ENCODE peak calls at places on chromosomes 13 and 19, in nine cellular contexts. F is upper lobe of left lung, W is stomach, R is uterus, B is ascending aorta, I is BE2C, Y is psoas muscle, E is fibroblast of lung, Z is heart left ventricle. O is an unnamed sample.

GRCh38 chr13:111519041-111519440 is 198.6 kb downstream of the TEX29 start:
- DNase-seq in F (no peak), W (no peak), R (no peak), B (no peak), I (no peak), Y (no peak), E (no peak), Z (no peak), O (no peak)

GRCh38 chr13:107678075-107678689 is 537.2 kb downstream of the LIG4 start:
- DNase-seq in F (no peak), W (no peak), R (no peak), B (no peak), I (peak; percentile 48), Y (no peak), E (peak; percentile 50), Z (no peak), O (no peak)

GRCh38 chr13:56352356-56352755 is 788.4 kb upstream of the PRR20A start:
- DNase-seq in F (no peak), W (no peak), R (no peak), B (no peak), I (no peak), Y (no peak), E (no peak), Z (no peak), O (no peak)

GRCh38 chr13:97659602-97660001 is 225.6 kb downstream of the RAP2A start:
- DNase-seq in F (no peak), W (no peak), R (no peak), B (no peak), I (peak; percentile 19), Y (no peak), E (peak; percentile 47), Z (no peak), O (no peak)

GRCh38 chr13:85091835-85092234 is 707.4 kb downstream of the SLITRK6 start:
- DNase-seq in F (no peak), W (no peak), R (no peak), B (no peak), I (no peak), Y (no peak), E (no peak), Z (no peak), O (no peak)

GRCh38 chr13:60114499-60115028 is 49.2 kb downstream of the DIAPH3 start:
- DNase-seq in F (no peak), W (no peak), R (no peak), B (no peak), I (no peak), Y (no peak), E (no peak), Z (no peak), O (no peak)

GRCh38 chr19:1018932-1019615 is 1.8 kb downstream of the TMEM259 start:
- DNase-seq in F (peak; percentile 58), W (no peak), R (no peak), B (no peak), I (no peak), Y (no peak), E (no peak), Z (no peak), O (no peak)

GRCh38 chr13:80458546-80458945 is 117.6 kb upstream of the SPRY2 start:
- DNase-seq in F (no peak), W (no peak), R (no peak), B (no peak), I (no peak), Y (no peak), E (no peak), Z (no peak), O (no peak)

GRCh38 chr13:98496239-98496668 is 80.7 kb downstream of the STK24 start:
- DNase-seq in F (peak; percentile 53), W (no peak), R (peak; percentile 51), B (no peak), I (no peak), Y (peak; percentile 70), E (peak; percentile 72), Z (no peak), O (peak; percentile 74)

GRCh38 chr19:3269972-3270667 is 45.7 kb downstream of the CELF5 start:
- DNase-seq in F (no peak), W (no peak), R (no peak), B (no peak), I (no peak), Y (no peak), E (no peak), Z (no peak), O (no peak)

GRCh38 chr19:42284066-42284501 is 15.0 kb downstream of the CIC start:
- DNase-seq in F (peak; percentile 97), W (peak; percentile 87), R (peak; percentile 87), B (no peak), I (peak; percentile 88), Y (peak; percentile 86), E (peak; percentile 76), Z (peak; percentile 87), O (peak; percentile 91)

GRCh38 chr13:27665333-27665732 is 43.6 kb downstream of the POLR1D start:
- DNase-seq in F (no peak), W (no peak), R (no peak), B (no peak), I (no peak), Y (no peak), E (peak; percentile 9), Z (no peak), O (no peak)

GRCh38 chr13:24008679-24009078 is 111.4 kb upstream of the C1QTNF9B start:
- DNase-seq in F (no peak), W (no peak), R (no peak), B (no peak), I (no peak), Y (no peak), E (no peak), Z (no peak), O (no peak)

GRCh38 chr19:38679839-38680238 is 32.4 kb downstream of the ACTN4 start:
- DNase-seq in F (no peak), W (no peak), R (no peak), B (no peak), I (no peak), Y (no peak), E (peak; percentile 31), Z (no peak), O (no peak)

DNA sequence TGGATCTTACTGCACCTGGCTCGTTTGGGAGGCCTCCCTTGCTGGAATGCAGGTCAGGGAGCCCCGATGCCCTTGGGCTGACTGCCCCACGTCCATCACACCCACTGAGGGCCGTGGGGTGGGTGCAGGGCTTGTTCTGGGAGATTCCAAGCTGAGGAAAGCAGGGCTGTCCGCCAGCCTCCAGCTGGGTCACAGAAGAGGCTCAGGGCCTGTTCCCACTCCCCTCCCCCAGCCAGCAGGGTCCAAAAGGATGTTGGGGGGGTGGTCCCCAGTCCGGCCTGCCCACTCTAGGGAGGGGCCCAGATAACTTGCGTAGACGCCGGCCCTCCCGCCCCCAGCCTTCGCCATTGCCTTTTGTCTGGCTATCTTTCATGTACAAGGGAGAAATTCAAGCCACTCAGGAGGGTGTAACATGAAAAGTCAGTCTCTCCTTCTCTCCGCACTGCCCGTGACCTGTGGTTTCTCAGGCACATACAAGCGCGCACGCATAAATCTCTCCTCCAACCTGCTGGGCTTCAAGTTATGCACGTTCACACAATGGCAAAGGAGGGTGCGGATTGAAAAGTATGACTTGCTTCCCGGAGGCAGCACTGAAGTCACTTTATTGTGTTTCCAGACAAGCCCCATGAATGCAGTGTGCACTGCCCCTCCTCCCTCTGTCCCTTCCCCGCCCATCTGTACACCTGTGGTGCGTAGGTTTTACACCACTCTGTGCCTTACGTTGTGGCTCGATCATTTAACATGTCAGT is 20.2 kb downstream of the CARM1 start:
- DNase-seq in F (peak; percentile 75), W (peak; percentile 29), R (no peak), B (no peak), I (no peak), Y (no peak), E (peak; percentile 18), Z (peak; percentile 43), O (no peak)
- H3K4me1 ChIP-seq in F (peaks cover 3% of the 10 kb centered on the region), W (peaks cover 56% of the 10 kb centered on the region), R (no peaks in the 10 kb centered on the region), B (peaks cover 2% of the 10 kb centered on the region), I (no peaks in the 10 kb centered on the region), Y (peaks cover 84% of the 10 kb centered on the region), E (no peaks in the 10 kb centered on the region), Z (peaks cover 31% of the 10 kb centered on the region), O (no peaks in the 10 kb centered on the region)

DNA sequence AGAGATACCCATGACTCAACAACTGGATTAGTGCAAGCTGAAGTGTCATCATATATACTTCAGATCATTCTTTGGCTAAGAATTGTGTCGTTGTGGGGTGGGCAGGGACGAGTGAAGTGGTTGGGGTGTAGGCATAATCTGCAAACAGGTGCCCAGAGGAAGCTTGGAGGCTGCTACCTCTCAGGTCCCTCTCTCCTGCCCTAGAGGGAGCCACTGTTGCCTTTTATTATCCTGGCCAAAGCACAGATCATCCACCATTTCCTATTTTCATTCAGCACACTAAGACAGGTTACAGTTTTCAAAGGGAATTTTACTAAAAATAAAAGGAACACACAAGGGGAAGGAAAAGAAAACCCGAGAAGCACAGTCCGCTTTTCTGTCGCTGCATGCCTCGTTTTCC is 126.6 kb downstream of the HS6ST3 start:
- DNase-seq in F (no peak), W (no peak), R (no peak), B (no peak), I (no peak), Y (no peak), E (no peak), Z (no peak), O (no peak)
- TF ChIP-seq CTCF in F (no peak), W (no peak), R (no peak), B (no peak), I (peak; percentile 19), Y (no peak), E (no peak), Z (no peak), O (no peak)

GRCh38 chr13:73870036-73870741 is 264.0 kb downstream of the KLF12 start:
- DNase-seq in F (no peak), W (no peak), R (no peak), B (no peak), I (no peak), Y (no peak), E (peak; percentile 64), Z (no peak), O (no peak)
- H3K4me3 ChIP-seq in F (no peak overlapping the region), W (no peak overlapping the region), R (no peak overlapping the region), B (no peak overlapping the region), I (no peak overlapping the region), Y (no peak overlapping the region), E (no peak overlapping the region), Z (no peak overlapping the region), O (no peak overlapping the region)

DNA sequence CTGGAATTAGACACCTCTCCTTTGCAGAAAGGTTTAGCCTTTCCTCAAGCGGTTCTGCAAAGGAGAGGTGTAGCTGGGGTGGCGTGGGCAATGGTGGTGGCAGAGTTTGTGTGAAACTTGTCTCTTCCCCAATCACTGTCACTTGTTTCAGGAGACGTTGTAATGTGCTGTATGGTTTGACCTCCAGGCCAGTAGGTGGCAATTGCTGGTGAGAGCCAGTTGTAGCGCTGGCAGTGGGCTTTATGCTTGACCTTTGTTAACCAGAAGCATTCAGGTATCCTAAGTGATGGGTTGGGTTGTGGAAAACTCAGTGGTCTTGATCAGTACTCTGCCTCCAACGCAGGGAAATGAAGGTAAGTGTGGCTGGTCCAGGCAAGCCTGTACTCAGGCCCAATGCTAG is 12.7 kb upstream of the LILRA5 start:
- DNase-seq in F (no peak), W (no peak), R (no peak), B (no peak), I (no peak), Y (no peak), E (no peak), Z (no peak), O (peak; percentile 25)
- H3K4me1 ChIP-seq in F (peaks cover 8% of the 10 kb centered on the region), W (no peaks in the 10 kb centered on the region), R (no peaks in the 10 kb centered on the region), B (no peaks in the 10 kb centered on the region), I (no peaks in the 10 kb centered on the region), Y (no peaks in the 10 kb centered on the region), E (no peaks in the 10 kb centered on the region), Z (no peaks in the 10 kb centered on the region), O (no peaks in the 10 kb centered on the region)

GRCh38 chr19:46721269-46722003 is 4.5 kb upstream of the PRKD2 start:
- DNase-seq in F (no peak), W (no peak), R (no peak), B (no peak), I (no peak), Y (no peak), E (no peak), Z (no peak), O (no peak)
- TF ChIP-seq CTCF in F (no peak), W (no peak), R (no peak), B (no peak), I (peak; percentile 21), Y (no peak), E (no peak), Z (no peak), O (no peak)

GRCh38 chr19:18396471-18397241 is 766 bp downstream of the LRRC25 start:
- DNase-seq in F (no peak), W (no peak), R (no peak), B (no peak), I (no peak), Y (no peak), E (no peak), Z (no peak), O (no peak)
- H3K4me3 ChIP-seq in F (no peak overlapping the region), W (peak overlapping the region; percentile 43), R (no peak overlapping the region), B (no peak overlapping the region), I (no peak overlapping the region), Y (peak overlapping the region; percentile 45), E (no peak overlapping the region), Z (peak overlapping the region; percentile 46), O (peak overlapping the region; percentile 39)